ENCODE peak calls at places on chromosomes 4 and X, in seven cellular contexts. U is foreskin fibroblast, W is psoas muscle, Y is cardiac muscle cell, R is HFFc6, H is AG04450, I is neural progenitor cell. E is an unnamed sample.

GRCh38 chrX:136464589-136464988 is 23.2 kb upstream of the BRS3 start:
- DNase-seq in U (no peak), W (no peak), Y (no peak), R (no peak), H (no peak), I (no peak), E (no peak)

GRCh38 chrX:26783512-26784225 is 567.7 kb downstream of the MAGEB5 start:
- DNase-seq in U (peak; percentile 8), W (no peak), Y (peak; percentile 68), R (no peak), H (no peak), I (peak; percentile 68), E (no peak)

GRCh38 chr4:8427761-8428287 is 12.7 kb downstream of the ACOX3 start:
- DNase-seq in U (peak; percentile 55), W (no peak), Y (peak; percentile 59), R (no peak), H (no peak), I (peak; percentile 35), E (no peak)

GRCh38 chr4:8353912-8354453 is 84.4 kb downstream of the HTRA3 start:
- DNase-seq in U (peak; percentile 45), W (no peak), Y (no peak), R (no peak), H (peak; percentile 18), I (no peak), E (no peak)

GRCh38 chr4:128512161-128512560 is 224.5 kb upstream of the PGRMC2 start:
- DNase-seq in U (peak; percentile 84), W (no peak), Y (no peak), R (no peak), H (no peak), I (no peak), E (no peak)

GRCh38 chr4:1855334-1856070 is 454 bp downstream of the LETM1 start:
- DNase-seq in U (peak; percentile 58), W (peak; percentile 70), Y (peak; percentile 38), R (no peak), H (no peak), I (peak; percentile 45), E (peak; percentile 26)

GRCh38 chrX:108097380-108097779 is 5.8 kb downstream of the ATG4A start:
- DNase-seq in U (peak; percentile 56), W (no peak), Y (no peak), R (peak; percentile 2), H (no peak), I (no peak), E (no peak)

GRCh38 chrX:86806786-86807185 is 658.5 kb downstream of the DACH2 start:
- DNase-seq in U (no peak), W (no peak), Y (peak; percentile 52), R (no peak), H (no peak), I (peak; percentile 40), E (no peak)

GRCh38 chr4:112036881-112037280 is 108.4 kb upstream of the FAM241A start:
- DNase-seq in U (peak; percentile 14), W (no peak), Y (peak; percentile 17), R (no peak), H (no peak), I (peak; percentile 9), E (no peak)

GRCh38 chr4:26583538-26583864 is 383 bp upstream of the TBC1D19 start:
- DNase-seq in U (no peak), W (no peak), Y (no peak), R (no peak), H (no peak), I (no peak), E (no peak)

GRCh38 chr4:74449571-74450297 is 4.8 kb downstream of the AREG start:
- DNase-seq in U (peak; percentile 33), W (no peak), Y (no peak), R (peak; percentile 39), H (no peak), I (no peak), E (no peak)

GRCh38 chr4:40193018-40193571 is 3.7 kb upstream of the RHOH start:
- DNase-seq in U (no peak), W (no peak), Y (no peak), R (no peak), H (no peak), I (no peak), E (no peak)

GRCh38 chr4:114040319-114041116 is 61.1 kb upstream of the ARSJ start:
- DNase-seq in U (peak; percentile 35), W (no peak), Y (no peak), R (peak; percentile 12), H (no peak), I (no peak), E (no peak)

GRCh38 chr4:182917182-182918043 is at the start of gene DCTD:
- DNase-seq in U (peak; percentile 91), W (peak; percentile 89), Y (peak; percentile 84), R (peak; percentile 33), H (no peak), I (peak; percentile 92), E (peak; percentile 77)

GRCh38 chr4:42133006-42133405 is 19.4 kb downstream of the BEND4 start:
- DNase-seq in U (no peak), W (no peak), Y (no peak), R (no peak), H (no peak), I (no peak), E (no peak)

GRCh38 chrX:133741303-133741702 is 244.1 kb downstream of the GPC3 start:
- DNase-seq in U (peak; percentile 56), W (no peak), Y (no peak), R (no peak), H (no peak), I (no peak), E (no peak)

GRCh38 chr4:98506462-98507132 is 151.8 kb downstream of the TSPAN5 start:
- DNase-seq in U (no peak), W (no peak), Y (peak; percentile 47), R (no peak), H (no peak), I (peak; percentile 50), E (no peak)
- TF ChIP-seq CTCF in U (no peak), W (no peak), Y (peak; percentile 24), R (peak; percentile 51), H (peak; percentile 20), I (peak; percentile 65), E (no peak)

DNA sequence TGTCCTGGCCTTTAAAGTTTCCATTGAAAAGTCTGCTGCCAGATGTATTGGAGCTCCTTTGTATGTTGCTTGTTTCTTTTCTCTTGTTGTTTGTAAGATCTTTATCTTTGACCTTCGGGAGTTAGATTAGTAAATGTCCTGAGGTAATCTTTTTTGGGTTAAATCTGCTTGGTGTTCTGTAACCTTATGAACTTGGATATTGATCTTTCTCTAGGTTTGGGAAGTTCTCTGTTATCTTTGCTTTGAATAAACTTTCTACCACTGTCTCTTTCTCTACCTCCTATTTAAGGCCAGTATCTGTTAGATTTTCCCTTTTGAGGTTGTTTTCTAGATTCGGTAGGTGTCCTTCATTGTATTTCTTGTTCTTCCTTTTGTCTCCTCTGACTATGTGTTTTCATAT is 447.8 kb downstream of the FAM133A start:
- DNase-seq in U (no peak), W (no peak), Y (no peak), R (no peak), H (no peak), I (no peak), E (no peak)
- TF ChIP-seq CTCF in U (no peak), W (no peak), Y (no peak), R (no peak), H (no peak), I (no peak), E (no peak)

GRCh38 chrX:130027569-130027968 is 45.1 kb downstream of the BCORL1 start:
- DNase-seq in U (no peak), W (no peak), Y (no peak), R (no peak), H (no peak), I (no peak), E (no peak)

GRCh38 chrX:130028196-130028595 is 45.8 kb downstream of the BCORL1 start:
- DNase-seq in U (peak; percentile 71), W (peak; percentile 77), Y (peak; percentile 29), R (peak; percentile 33), H (peak; percentile 2), I (peak; percentile 22), E (peak; percentile 37)

GRCh38 chrX:130020661-130021324 is 38.4 kb downstream of the BCORL1 start:
- DNase-seq in U (no peak), W (no peak), Y (no peak), R (no peak), H (no peak), I (no peak), E (no peak)

GRCh38 chrX:130025256-130025655 is 42.8 kb downstream of the BCORL1 start:
- DNase-seq in U (no peak), W (no peak), Y (no peak), R (no peak), H (no peak), I (no peak), E (no peak)

DNA sequence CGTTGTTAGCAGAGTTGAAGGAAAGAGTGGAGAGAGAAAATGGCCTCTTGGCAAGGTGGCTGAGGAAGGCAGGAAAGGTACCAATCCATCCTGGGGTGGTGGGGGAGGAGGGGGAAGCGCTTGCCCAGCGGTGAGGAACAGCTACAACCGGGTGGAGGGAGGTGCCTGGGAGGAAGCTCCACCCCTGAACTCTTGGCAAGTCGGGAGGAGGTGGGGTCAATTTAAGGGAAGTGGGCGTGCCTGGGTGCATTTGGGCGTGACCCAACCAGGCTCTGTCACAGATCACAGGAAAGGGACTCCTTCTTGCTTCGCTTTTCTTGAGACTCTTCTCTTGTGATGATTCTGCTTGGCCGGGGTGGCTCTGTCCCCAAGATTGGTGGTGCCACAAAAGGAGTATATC is 41.7 kb downstream of the BCORL1 start:
- DNase-seq in U (peak; percentile 78), W (peak; percentile 85), Y (peak; percentile 55), R (peak; percentile 19), H (no peak), I (peak; percentile 69), E (peak; percentile 68)
- TF ChIP-seq CTCF in U (no peak), W (no peak), Y (no peak), R (no peak), H (no peak), I (no peak), E (no peak)

DNA sequence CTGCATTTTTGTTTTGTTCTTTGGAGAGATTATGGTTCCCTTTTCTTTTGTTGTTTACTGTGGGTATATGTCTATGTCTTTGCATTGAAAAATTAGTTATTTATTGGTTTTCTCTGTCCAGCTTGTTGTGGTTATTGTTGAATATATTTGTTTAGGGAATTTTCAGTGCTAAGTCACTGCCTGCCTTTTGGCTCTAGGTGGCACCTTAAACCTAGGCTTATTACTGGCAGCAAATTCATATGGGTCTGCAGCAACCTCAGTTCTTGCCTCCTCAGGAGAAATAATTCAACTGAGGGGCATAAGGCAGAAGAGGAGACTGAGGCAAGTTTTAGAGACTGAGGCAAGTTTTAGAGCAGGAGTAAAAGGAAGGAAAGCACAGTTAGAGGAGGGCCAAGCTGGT is 1157.3 kb upstream of the AGA start:
- DNase-seq in U (no peak), W (no peak), Y (peak; percentile 31), R (no peak), H (no peak), I (peak; percentile 16), E (no peak)
- TF ChIP-seq CTCF in U (no peak), W (no peak), Y (no peak), R (no peak), H (no peak), I (peak; percentile 63), E (no peak)

GRCh38 chr4:173013232-173013932 is 155.2 kb upstream of the GALNT7 start:
- DNase-seq in U (peak; percentile 62), W (no peak), Y (peak; percentile 44), R (peak; percentile 11), H (no peak), I (peak; percentile 54), E (peak; percentile 27)
- TF ChIP-seq CTCF in U (peak; percentile 47), W (peak; percentile 68), Y (peak; percentile 57), R (peak; percentile 88), H (peak; percentile 67), I (peak; percentile 85), E (peak; percentile 73)